ENCODE peak calls at places on chromosomes 3 and 15, in ten cellular contexts. G, L, T, I, J, Q, K, H, D and F are unnamed samples.

GRCh38 chr3:23435318-23435717 is 232.2 kb downstream of the UBE2E2 start:
- DNase-seq in G (no peak), L (no peak), T (no peak), I (no peak), J (no peak), Q (no peak), K (no peak), H (no peak), D (no peak), F (no peak)

GRCh38 chr15:77335298-77335697 is 84.6 kb downstream of the PEAK1 start:
- DNase-seq in G (no peak), L (peak), T (no peak), I (peak), J (no peak), Q (peak), K (no peak), H (peak), D (peak), F (no peak)

GRCh38 chr3:94036909-94037507 is 8.6 kb upstream of the STX19 start:
- DNase-seq in G (no peak), L (no peak), T (peak), I (peak), J (no peak), Q (peak), K (no peak), H (peak), D (peak), F (no peak)

GRCh38 chr15:73265536-73266153 is 103.1 kb downstream of the HCN4 start:
- DNase-seq in G (no peak), L (peak), T (peak), I (peak), J (peak), Q (peak), K (no peak), H (peak), D (peak), F (peak)

GRCh38 chr15:37106490-37107001 is 6.2 kb upstream of the MEIS2 start:
- DNase-seq in G (no peak), L (peak), T (peak), I (peak), J (peak), Q (no peak), K (peak), H (peak), D (peak), F (no peak)

GRCh38 chr3:42600958-42601675 is 631 bp downstream of the NKTR start:
- DNase-seq in G (peak), L (peak), T (peak), I (peak), J (peak), Q (no peak), K (peak), H (peak), D (peak), F (no peak)

GRCh38 chr3:52277972-52278509 is 408 bp downstream of the WDR82 start:
- DNase-seq in G (no peak), L (peak), T (peak), I (peak), J (peak), Q (peak), K (peak), H (no peak), D (peak), F (no peak)

GRCh38 chr3:14522768-14523167 is 17.4 kb downstream of the GRIP2 start:
- DNase-seq in G (peak), L (peak), T (no peak), I (no peak), J (no peak), Q (no peak), K (peak), H (no peak), D (no peak), F (no peak)

GRCh38 chr3:50995085-50995824 is 320.5 kb downstream of the DOCK3 start:
- DNase-seq in G (no peak), L (no peak), T (no peak), I (no peak), J (no peak), Q (no peak), K (no peak), H (no peak), D (no peak), F (no peak)

GRCh38 chr3:10280177-10280529 is 12.6 kb downstream of the GHRL start:
- DNase-seq in G (no peak), L (peak), T (no peak), I (no peak), J (no peak), Q (no peak), K (no peak), H (no peak), D (no peak), F (no peak)

GRCh38 chr3:10278501-10278900 is 14.2 kb downstream of the GHRL start:
- DNase-seq in G (no peak), L (no peak), T (no peak), I (no peak), J (no peak), Q (no peak), K (peak), H (no peak), D (no peak), F (no peak)

GRCh38 chr3:10274601-10275000 is 18.1 kb downstream of the GHRL start:
- DNase-seq in G (no peak), L (peak), T (no peak), I (no peak), J (no peak), Q (no peak), K (no peak), H (no peak), D (no peak), F (no peak)

GRCh38 chr3:10279384-10280176 is 13.2 kb downstream of the GHRL start:
- DNase-seq in G (no peak), L (no peak), T (no peak), I (no peak), J (no peak), Q (no peak), K (peak), H (no peak), D (no peak), F (no peak)

DNA sequence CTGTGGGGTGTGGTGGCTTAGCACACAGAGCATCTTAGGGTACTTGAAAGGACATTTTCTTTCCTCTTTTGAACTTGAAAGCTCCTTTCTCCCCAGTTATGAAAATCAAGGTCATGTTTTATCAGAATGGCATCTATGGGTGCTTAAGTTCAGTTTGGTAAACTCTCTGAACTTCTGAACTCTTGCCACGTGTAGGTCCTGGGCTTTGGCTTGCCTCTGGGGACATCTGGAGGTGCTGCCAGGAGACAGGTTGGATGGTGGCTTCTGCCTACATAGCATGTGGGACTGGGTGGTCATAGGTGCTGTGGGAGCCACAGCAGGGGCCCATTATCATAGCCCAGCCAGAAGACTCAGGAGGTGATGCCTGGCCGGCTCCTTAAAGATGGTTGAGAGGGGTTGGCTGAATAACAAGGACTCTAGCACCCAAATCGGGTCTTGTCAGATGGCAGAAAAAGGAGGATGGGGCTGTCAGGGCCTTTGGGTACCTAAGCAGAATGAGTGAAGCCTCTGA is 15.6 kb downstream of the GHRL start:
- DNase-seq in G (no peak), L (peak), T (no peak), I (no peak), J (no peak), Q (no peak), K (peak), H (no peak), D (no peak), F (no peak)
- TF ChIP-seq CTCF in G (no peak), L (no peak), T (no peak), I (no peak), J (no peak), Q (no peak), K (no peak), H (no peak), D (no peak), F (no peak)

DNA sequence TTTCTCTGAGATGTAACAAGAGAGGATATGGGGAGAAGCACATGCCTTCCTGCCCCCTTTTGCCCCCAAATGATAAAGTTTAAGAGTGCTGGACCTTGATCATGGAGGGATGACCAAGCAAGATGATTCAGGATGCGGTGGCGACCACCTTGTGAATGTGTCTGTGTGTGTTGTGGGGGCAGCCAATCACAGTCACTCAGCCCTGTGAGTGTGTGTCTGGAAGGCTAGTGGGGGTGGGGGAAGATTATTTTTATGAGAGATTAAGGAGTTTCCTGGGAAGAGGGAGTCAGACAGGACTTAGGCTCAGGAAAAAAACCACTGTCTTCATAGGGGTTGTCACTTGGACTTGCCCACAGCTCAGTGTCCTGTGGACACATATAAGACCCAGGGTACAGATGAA is 57.8 kb upstream of the KY start:
- DNase-seq in G (no peak), L (no peak), T (no peak), I (no peak), J (no peak), Q (no peak), K (no peak), H (peak), D (no peak), F (no peak)
- TF ChIP-seq CTCF in G (no peak), L (no peak), T (no peak), I (no peak), J (no peak), Q (no peak), K (no peak), H (no peak), D (no peak), F (no peak)

DNA sequence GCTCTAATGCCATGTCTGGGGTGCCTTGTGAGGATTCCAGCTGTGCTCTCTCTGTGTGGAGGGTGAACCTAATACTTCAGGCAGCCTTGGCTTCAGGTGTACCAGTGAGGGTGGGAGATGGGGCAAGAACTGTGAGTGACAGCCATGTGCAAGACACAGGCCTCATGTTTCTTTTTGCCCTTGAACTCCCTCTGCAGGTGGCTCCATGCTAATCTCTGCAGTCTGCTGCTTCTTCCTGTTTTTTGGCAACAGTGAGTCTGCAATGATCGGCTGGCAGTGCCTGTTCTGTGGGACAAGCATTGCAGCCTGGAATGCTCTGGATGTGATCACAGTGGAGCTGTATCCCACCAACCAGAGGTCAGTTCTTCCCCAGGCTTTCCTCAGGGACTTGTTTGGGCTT is 189.3 kb downstream of the SV2B start:
- DNase-seq in G (no peak), L (no peak), T (peak), I (no peak), J (no peak), Q (peak), K (no peak), H (no peak), D (no peak), F (no peak)
- TF ChIP-seq CTCF in G (no peak), L (no peak), T (peak), I (no peak), J (no peak), Q (no peak), K (no peak), H (no peak), D (no peak), F (no peak)

DNA sequence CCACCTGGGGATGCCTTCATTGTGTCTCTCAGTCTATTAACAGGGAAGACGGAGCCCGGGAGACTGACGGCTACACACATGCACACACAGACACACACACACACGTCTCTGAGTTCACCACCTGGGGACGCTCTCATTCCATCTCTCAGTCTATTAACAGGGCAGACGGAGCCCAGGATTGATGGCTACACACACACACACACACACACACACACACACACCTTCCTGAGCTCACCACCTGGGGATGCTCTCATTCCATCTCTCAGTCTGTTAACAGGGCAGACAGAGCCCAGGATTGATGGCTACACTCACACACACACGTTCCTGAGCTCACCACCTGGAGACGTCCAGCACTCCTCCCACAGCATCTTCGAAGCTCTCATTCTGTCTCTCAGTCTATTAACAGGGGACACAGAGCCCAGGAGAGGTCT is 143.9 kb downstream of the OR4M2 start:
- DNase-seq in G (peak), L (no peak), T (peak), I (no peak), J (no peak), Q (no peak), K (peak), H (no peak), D (no peak), F (peak)
- TF ChIP-seq CTCF in G (peak), L (no peak), T (no peak), I (no peak), J (no peak), Q (no peak), K (no peak), H (no peak), D (no peak), F (no peak)

GRCh38 chr3:97971679-97972567 is at the start of gene RIOX2:
- DNase-seq in G (peak), L (peak), T (peak), I (peak), J (peak), Q (peak), K (peak), H (peak), D (peak), F (peak)
- TF ChIP-seq CTCF in G (no peak), L (no peak), T (peak), I (no peak), J (no peak), Q (no peak), K (no peak), H (no peak), D (no peak), F (no peak)

GRCh38 chr15:83209333-83209732 is 1.7 kb upstream of the HDGFL3 start:
- DNase-seq in G (no peak), L (no peak), T (no peak), I (no peak), J (no peak), Q (no peak), K (no peak), H (no peak), D (no peak), F (no peak)
- TF ChIP-seq CTCF in G (no peak), L (no peak), T (no peak), I (no peak), J (no peak), Q (no peak), K (no peak), H (no peak), D (no peak), F (no peak)